ENCODE peak calls at places on chromosomes 1 and 21, in ten cellular contexts. L, D, C, E, W, U, B, Q, T and I are unnamed samples. For H3K36me3 and H3K4me1, the result is how much of the 10 kb centered on the place peaks cover.

GRCh38 chr1:145997156-145998023 is 1.0 kb upstream of the TXNIP start:
- DNase-seq in L (peak), D (peak), C (peak), E (peak), W (peak), U (peak), B (peak), Q (peak), T (no peak), I (no peak)

GRCh38 chr1:160210563-160210962 is 5.4 kb downstream of the PEA15 start:
- DNase-seq in L (no peak), D (no peak), C (no peak), E (no peak), W (no peak), U (no peak), B (no peak), Q (no peak), T (no peak), I (no peak)

GRCh38 chr1:25875856-25876692 is 566 bp upstream of the PAQR7 start:
- DNase-seq in L (no peak), D (peak), C (no peak), E (no peak), W (no peak), U (peak), B (peak), Q (no peak), T (no peak), I (no peak)

GRCh38 chr1:220159026-220159425 is 65.1 kb downstream of the IARS2 start:
- DNase-seq in L (no peak), D (no peak), C (no peak), E (no peak), W (no peak), U (no peak), B (no peak), Q (no peak), T (no peak), I (no peak)

GRCh38 chr1:176850871-176851270 is 313.6 kb downstream of the ASTN1 start:
- DNase-seq in L (no peak), D (no peak), C (no peak), E (no peak), W (no peak), U (no peak), B (no peak), Q (no peak), T (no peak), I (no peak)

GRCh38 chr21:45460611-45461368 is 55.8 kb downstream of the COL18A1 start:
- DNase-seq in L (no peak), D (no peak), C (no peak), E (no peak), W (no peak), U (no peak), B (no peak), Q (no peak), T (peak), I (peak)

GRCh38 chr1:228405200-228405978 is 1.2 kb downstream of the TRIM11 start:
- DNase-seq in L (no peak), D (no peak), C (no peak), E (peak), W (no peak), U (no peak), B (no peak), Q (no peak), T (no peak), I (peak)

GRCh38 chr1:41174170-41174569 is 67.9 kb downstream of the SCMH1 start:
- DNase-seq in L (no peak), D (no peak), C (no peak), E (no peak), W (no peak), U (no peak), B (no peak), Q (no peak), T (no peak), I (peak)

GRCh38 chr21:39807738-39808137 is 59.5 kb upstream of the PCP4 start:
- DNase-seq in L (no peak), D (peak), C (no peak), E (no peak), W (no peak), U (no peak), B (no peak), Q (no peak), T (no peak), I (no peak)

GRCh38 chr1:10662824-10663667 is 133.4 kb downstream of the CASZ1 start:
- DNase-seq in L (no peak), D (no peak), C (no peak), E (no peak), W (no peak), U (no peak), B (no peak), Q (no peak), T (no peak), I (no peak)

GRCh38 chr1:237736372-237737029 is 154.2 kb downstream of the ZP4 start:
- DNase-seq in L (no peak), D (no peak), C (no peak), E (no peak), W (no peak), U (no peak), B (peak), Q (no peak), T (peak), I (peak)

GRCh38 chr1:25472494-25472893 is 41.8 kb downstream of the MACO1 start:
- DNase-seq in L (no peak), D (no peak), C (peak), E (no peak), W (no peak), U (peak), B (no peak), Q (no peak), T (no peak), I (no peak)

GRCh38 chr1:184860985-184861754 is 106.5 kb upstream of the EDEM3 start:
- DNase-seq in L (no peak), D (no peak), C (no peak), E (no peak), W (no peak), U (no peak), B (no peak), Q (no peak), T (no peak), I (no peak)

GRCh38 chr1:27891196-27891889 is 19.0 kb downstream of the THEMIS2 start:
- DNase-seq in L (peak), D (no peak), C (peak), E (no peak), W (no peak), U (no peak), B (no peak), Q (no peak), T (no peak), I (no peak)

GRCh38 chr21:34992736-34993135 is 56.4 kb downstream of the RUNX1 start:
- DNase-seq in L (no peak), D (no peak), C (no peak), E (no peak), W (peak), U (no peak), B (no peak), Q (peak), T (no peak), I (peak)

GRCh38 chr1:186682721-186683120 is 2.5 kb upstream of the PTGS2 start:
- DNase-seq in L (no peak), D (no peak), C (no peak), E (peak), W (no peak), U (no peak), B (no peak), Q (no peak), T (no peak), I (peak)

GRCh38 chr1:88877382-88877825 is 14.0 kb downstream of the GTF2B start:
- DNase-seq in L (no peak), D (no peak), C (peak), E (peak), W (no peak), U (no peak), B (no peak), Q (no peak), T (peak), I (peak)

GRCh38 chr21:41366522-41367151 is 4.8 kb downstream of the MX2 start:
- DNase-seq in L (peak), D (peak), C (no peak), E (no peak), W (no peak), U (no peak), B (no peak), Q (no peak), T (no peak), I (peak)

GRCh38 chr1:182206628-182207239 is 145.2 kb upstream of the ZNF648 start:
- DNase-seq in L (peak), D (no peak), C (no peak), E (no peak), W (peak), U (no peak), B (peak), Q (peak), T (no peak), I (peak)

GRCh38 chr1:94654031-94654430 is 112.5 kb upstream of the F3 start:
- DNase-seq in L (no peak), D (peak), C (no peak), E (no peak), W (no peak), U (no peak), B (no peak), Q (no peak), T (peak), I (no peak)

GRCh38 chr1:183652547-183653467 is at the start of gene APOBEC4:
- DNase-seq in L (no peak), D (no peak), C (peak), E (no peak), W (no peak), U (no peak), B (no peak), Q (no peak), T (no peak), I (no peak)

GRCh38 chr1:78387872-78388271 is 102.9 kb upstream of the PTGFR start:
- DNase-seq in L (no peak), D (no peak), C (no peak), E (no peak), W (no peak), U (no peak), B (no peak), Q (no peak), T (no peak), I (peak)

GRCh38 chr1:178572604-178573003 is 59.7 kb downstream of the TEX35 start:
- DNase-seq in L (no peak), D (no peak), C (no peak), E (no peak), W (no peak), U (no peak), B (no peak), Q (no peak), T (no peak), I (no peak)

GRCh38 chr1:46533179-46533864 is 18.1 kb downstream of the KNCN start:
- DNase-seq in L (no peak), D (no peak), C (peak), E (peak), W (peak), U (peak), B (peak), Q (peak), T (peak), I (peak)

GRCh38 chr1:109655624-109656519 is at the start of gene GSTM4:
- DNase-seq in L (peak), D (peak), C (peak), E (peak), W (peak), U (peak), B (peak), Q (peak), T (peak), I (peak)

GRCh38 chr1:103424645-103425044 is 100.9 kb upstream of the RNPC3 start:
- DNase-seq in L (no peak), D (no peak), C (no peak), E (no peak), W (no peak), U (no peak), B (no peak), Q (no peak), T (no peak), I (no peak)

GRCh38 chr1:11837767-11838348 is 9.7 kb downstream of the NPPA start:
- DNase-seq in L (no peak), D (no peak), C (no peak), E (no peak), W (no peak), U (no peak), B (no peak), Q (no peak), T (no peak), I (no peak)
- H3K36me3 ChIP-seq in L (half or more), D (under half), C (under half), E (half or more), W (under half), U (under half), B (under half), Q (half or more), T (half or more), I (half or more)

GRCh38 chr1:16605532-16605931 is 7.8 kb downstream of the NBPF1 start:
- DNase-seq in L (peak), D (peak), C (no peak), E (no peak), W (no peak), U (no peak), B (no peak), Q (no peak), T (no peak), I (no peak)
- H3K4me1 ChIP-seq in L (under half), D (under half), C (under half), E (under half), W (under half), U (under half), B (under half), Q (under half), T (under half), I (under half)

DNA sequence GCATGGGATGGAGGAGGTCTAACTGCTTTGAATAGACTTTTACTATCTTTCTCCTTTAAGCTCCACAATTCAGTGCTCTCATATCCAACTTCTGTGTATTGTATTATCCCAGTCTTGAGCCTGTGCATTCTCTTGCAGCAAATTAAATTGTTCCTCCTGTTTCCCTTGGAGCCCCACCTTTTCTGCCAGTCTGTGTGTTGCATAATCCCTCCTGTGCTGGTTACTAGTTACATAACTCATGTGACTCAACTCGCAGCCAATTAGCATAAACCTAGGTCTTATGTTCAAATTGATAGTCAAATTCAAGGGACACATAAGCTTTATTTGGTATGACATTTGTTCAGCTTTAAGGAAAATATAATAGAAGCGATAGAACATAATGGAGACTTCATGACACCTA is 1863.5 kb downstream of the MRPL39 start:
- DNase-seq in L (no peak), D (no peak), C (no peak), E (no peak), W (no peak), U (no peak), B (no peak), Q (no peak), T (no peak), I (no peak)
- H3K36me3 ChIP-seq in L (under half), D (under half), C (under half), E (under half), W (under half), U (under half), B (under half), Q (under half), T (under half), I (under half)

GRCh38 chr1:202798792-202799331 is 9.4 kb downstream of the KDM5B start:
- DNase-seq in L (no peak), D (no peak), C (no peak), E (no peak), W (no peak), U (no peak), B (no peak), Q (no peak), T (no peak), I (no peak)

GRCh38 chr1:202801169-202801568 is 7.1 kb downstream of the KDM5B start:
- DNase-seq in L (no peak), D (no peak), C (no peak), E (no peak), W (no peak), U (no peak), B (no peak), Q (no peak), T (no peak), I (no peak)

GRCh38 chr1:202802034-202802433 is 6.2 kb downstream of the KDM5B start:
- DNase-seq in L (no peak), D (no peak), C (no peak), E (no peak), W (no peak), U (no peak), B (no peak), Q (no peak), T (no peak), I (no peak)

GRCh38 chr1:202798260-202798659 is 10.0 kb downstream of the KDM5B start:
- DNase-seq in L (no peak), D (no peak), C (no peak), E (no peak), W (no peak), U (no peak), B (no peak), Q (no peak), T (no peak), I (no peak)

DNA sequence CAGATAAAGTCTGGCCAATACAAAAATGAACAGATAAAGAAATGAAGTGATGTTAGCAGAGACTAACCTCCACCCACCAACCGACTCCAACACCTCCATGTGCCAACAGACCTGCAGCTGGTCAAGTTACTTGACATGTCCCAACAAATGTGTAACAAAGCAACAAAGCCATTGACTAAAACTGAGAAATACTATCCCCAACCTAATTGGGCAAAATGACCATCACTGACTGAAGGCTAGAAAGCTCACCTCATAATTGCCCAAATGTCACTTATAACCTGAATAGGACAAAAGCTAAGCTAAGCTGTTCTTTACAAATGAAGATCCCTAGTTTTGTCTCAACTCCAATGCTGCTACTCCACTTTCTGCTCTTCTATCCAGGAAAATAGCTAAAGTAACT is 7.5 kb downstream of the KDM5B start:
- DNase-seq in L (no peak), D (no peak), C (no peak), E (no peak), W (no peak), U (no peak), B (no peak), Q (no peak), T (no peak), I (no peak)
- H3K4me1 ChIP-seq in L (under half), D (under half), C (under half), E (under half), W (under half), U (under half), B (under half), Q (under half), T (under half), I (under half)

GRCh38 chr1:43365678-43366077 is 2.1 kb downstream of the ELOVL1 start:
- DNase-seq in L (no peak), D (no peak), C (no peak), E (no peak), W (no peak), U (no peak), B (no peak), Q (no peak), T (no peak), I (no peak)
- H3K36me3 ChIP-seq in L (under half), D (under half), C (under half), E (under half), W (under half), U (under half), B (under half), Q (half or more), T (half or more), I (under half)

GRCh38 chr1:190154744-190155143 is 322.9 kb downstream of the BRINP3 start:
- DNase-seq in L (no peak), D (no peak), C (no peak), E (no peak), W (no peak), U (no peak), B (no peak), Q (no peak), T (no peak), I (no peak)
- H3K4me1 ChIP-seq in L (under half), D (under half), C (under half), E (under half), W (under half), U (under half), B (under half), Q (under half), T (under half), I (under half)

GRCh38 chr1:115655307-115655664 is 13.5 kb downstream of the VANGL1 start:
- DNase-seq in L (no peak), D (no peak), C (no peak), E (no peak), W (no peak), U (no peak), B (no peak), Q (no peak), T (no peak), I (no peak)

GRCh38 chr1:115655916-115656315 is 14.1 kb downstream of the VANGL1 start:
- DNase-seq in L (no peak), D (no peak), C (no peak), E (no peak), W (no peak), U (no peak), B (no peak), Q (no peak), T (no peak), I (no peak)

GRCh38 chr1:115656461-115657077 is 14.8 kb downstream of the VANGL1 start:
- DNase-seq in L (no peak), D (no peak), C (no peak), E (no peak), W (no peak), U (no peak), B (no peak), Q (no peak), T (no peak), I (no peak)

GRCh38 chr1:115658646-115659045 is 16.9 kb downstream of the VANGL1 start:
- DNase-seq in L (no peak), D (no peak), C (no peak), E (no peak), W (no peak), U (no peak), B (no peak), Q (no peak), T (peak), I (no peak)

GRCh38 chr1:115660151-115660550 is 18.4 kb downstream of the VANGL1 start:
- DNase-seq in L (no peak), D (no peak), C (no peak), E (no peak), W (no peak), U (no peak), B (no peak), Q (no peak), T (no peak), I (no peak)
- H3K36me3 ChIP-seq in L (under half), D (under half), C (under half), E (under half), W (under half), U (under half), B (under half), Q (under half), T (half or more), I (under half)